ENCODE peak calls at places on chromosome 19, in seven cellular contexts. One of them, this sample, is unnamed.

GRCh38 chr19:14901675-14902260 is 15.8 kb upstream of the OR7A17 start:
- DNase-seq in fibroblast of lung: no peak
- DNase-seq in substantia nigra: no peak
- DNase-seq in suprapubic skin: no peak
- DNase-seq in HTR-8/SVneo: no peak
- DNase-seq in fibroblast of mammary gland: no peak
- DNase-seq in type B pancreatic cell: no peak
- DNase-seq in this sample: no peak

GRCh38 chr19:38264486-38265212 is at the start of gene SPINT2:
- DNase-seq in suprapubic skin: peak; percentile 78
- DNase-seq in fibroblast of mammary gland: no peak
- DNase-seq in substantia nigra: no peak
- DNase-seq in HTR-8/SVneo: no peak
- DNase-seq in fibroblast of lung: no peak
- DNase-seq in type B pancreatic cell: peak; percentile 89
- DNase-seq in this sample: peak; percentile 30

GRCh38 chr19:7461841-7462629 is 26.8 kb downstream of the PEX11G start:
- DNase-seq in suprapubic skin: no peak
- DNase-seq in substantia nigra: no peak
- DNase-seq in type B pancreatic cell: no peak
- DNase-seq in HTR-8/SVneo: no peak
- DNase-seq in fibroblast of lung: no peak
- DNase-seq in fibroblast of mammary gland: no peak
- DNase-seq in this sample: no peak

GRCh38 chr19:7833225-7834156 is 3.5 kb downstream of the EVI5L start:
- DNase-seq in fibroblast of mammary gland: peak; percentile 89
- DNase-seq in substantia nigra: no peak
- DNase-seq in fibroblast of lung: peak; percentile 61
- DNase-seq in suprapubic skin: peak; percentile 86
- DNase-seq in HTR-8/SVneo: no peak
- DNase-seq in type B pancreatic cell: no peak
- DNase-seq in this sample: no peak

GRCh38 chr19:58338825-58339558 is 12.2 kb downstream of the ZSCAN22 start:
- DNase-seq in type B pancreatic cell: no peak
- DNase-seq in suprapubic skin: no peak
- DNase-seq in fibroblast of lung: no peak
- DNase-seq in fibroblast of mammary gland: peak; percentile 18
- DNase-seq in substantia nigra: no peak
- DNase-seq in HTR-8/SVneo: no peak
- DNase-seq in this sample: no peak

GRCh38 chr19:2080336-2080988 is 15.7 kb downstream of the MOB3A start:
- DNase-seq in fibroblast of lung: no peak
- DNase-seq in HTR-8/SVneo: no peak
- DNase-seq in substantia nigra: no peak
- DNase-seq in suprapubic skin: no peak
- DNase-seq in fibroblast of mammary gland: no peak
- DNase-seq in type B pancreatic cell: no peak
- DNase-seq in this sample: no peak

GRCh38 chr19:46890423-46891170 is 29.8 kb downstream of the ARHGAP35 start:
- DNase-seq in type B pancreatic cell: no peak
- DNase-seq in fibroblast of mammary gland: peak; percentile 96
- DNase-seq in HTR-8/SVneo: peak; percentile 67
- DNase-seq in fibroblast of lung: peak; percentile 87
- DNase-seq in suprapubic skin: no peak
- DNase-seq in substantia nigra: no peak
- DNase-seq in this sample: no peak

GRCh38 chr19:3849092-3849491 is 19.7 kb downstream of the ZFR2 start:
- DNase-seq in substantia nigra: no peak
- DNase-seq in suprapubic skin: no peak
- DNase-seq in type B pancreatic cell: no peak
- DNase-seq in fibroblast of mammary gland: peak; percentile 11
- DNase-seq in fibroblast of lung: no peak
- DNase-seq in HTR-8/SVneo: peak; percentile 41
- DNase-seq in this sample: no peak

GRCh38 chr19:18940791-18941627 is at the start of gene HOMER3:
- DNase-seq in fibroblast of mammary gland: peak; percentile 39
- DNase-seq in fibroblast of lung: peak; percentile 56
- DNase-seq in HTR-8/SVneo: peak; percentile 84
- DNase-seq in type B pancreatic cell: peak; percentile 85
- DNase-seq in substantia nigra: peak; percentile 46
- DNase-seq in suprapubic skin: peak; percentile 84
- DNase-seq in this sample: peak; percentile 35

GRCh38 chr19:46722421-46723022 is 5.6 kb upstream of the PRKD2 start:
- DNase-seq in HTR-8/SVneo: no peak
- DNase-seq in fibroblast of lung: no peak
- DNase-seq in fibroblast of mammary gland: no peak
- DNase-seq in type B pancreatic cell: no peak
- DNase-seq in suprapubic skin: no peak
- DNase-seq in substantia nigra: no peak
- DNase-seq in this sample: no peak

GRCh38 chr19:15197275-15198005 is 3.4 kb downstream of the NOTCH3 start:
- DNase-seq in HTR-8/SVneo: no peak
- DNase-seq in suprapubic skin: no peak
- DNase-seq in fibroblast of lung: peak; percentile 39
- DNase-seq in substantia nigra: no peak
- DNase-seq in fibroblast of mammary gland: peak; percentile 37
- DNase-seq in type B pancreatic cell: no peak
- DNase-seq in this sample: no peak

GRCh38 chr19:4557186-4557970 is 2.1 kb downstream of the SEMA6B start:
- DNase-seq in suprapubic skin: no peak
- DNase-seq in HTR-8/SVneo: no peak
- DNase-seq in fibroblast of mammary gland: no peak
- DNase-seq in substantia nigra: no peak
- DNase-seq in fibroblast of lung: no peak
- DNase-seq in type B pancreatic cell: peak; percentile 66
- DNase-seq in this sample: no peak

GRCh38 chr19:52237771-52238400 is 31.5 kb upstream of the ZNF766 start:
- DNase-seq in substantia nigra: peak; percentile 2
- DNase-seq in fibroblast of lung: peak; percentile 72
- DNase-seq in type B pancreatic cell: no peak
- DNase-seq in fibroblast of mammary gland: peak; percentile 66
- DNase-seq in suprapubic skin: no peak
- DNase-seq in HTR-8/SVneo: peak; percentile 26
- DNase-seq in this sample: peak; percentile 3